ENCODE peak calls at places on chromosomes 1 and 21, in four cellular contexts. One of them, this sample, is unnamed. For H3K4me1, the result is how much of the 10 kb centered on the place peaks cover.

GRCh38 chr1:186463511-186463910 is 2.6 kb upstream of the PDC start:
- DNase-seq in prostate gland: no peak
- DNase-seq in breast epithelium: no peak
- DNase-seq in heart left ventricle: no peak
- DNase-seq in this sample: no peak

GRCh38 chr1:201190624-201191051 is at the start of gene IGFN1:
- DNase-seq in heart left ventricle: no peak
- DNase-seq in breast epithelium: no peak
- DNase-seq in prostate gland: no peak
- DNase-seq in this sample: no peak

GRCh38 chr1:54604572-54605370 is 18.6 kb downstream of the FAM151A start:
- DNase-seq in prostate gland: peak
- DNase-seq in heart left ventricle: no peak
- DNase-seq in breast epithelium: no peak
- DNase-seq in this sample: no peak

GRCh38 chr1:226738995-226739695 is at the start of gene ITPKB:
- DNase-seq in breast epithelium: peak
- DNase-seq in heart left ventricle: peak
- DNase-seq in prostate gland: peak
- DNase-seq in this sample: peak

GRCh38 chr1:183002797-183003594 is 20.2 kb upstream of the LAMC1 start:
- DNase-seq in heart left ventricle: peak
- DNase-seq in breast epithelium: no peak
- DNase-seq in prostate gland: no peak
- DNase-seq in this sample: no peak

GRCh38 chr1:39061951-39062350 is 35.8 kb downstream of the NDUFS5 start:
- DNase-seq in breast epithelium: no peak
- DNase-seq in heart left ventricle: no peak
- DNase-seq in prostate gland: no peak
- DNase-seq in this sample: no peak

GRCh38 chr1:77986810-77987209 is 7.9 kb upstream of the FUBP1 start:
- DNase-seq in prostate gland: no peak
- DNase-seq in heart left ventricle: no peak
- DNase-seq in breast epithelium: no peak
- DNase-seq in this sample: no peak

GRCh38 chr1:245791410-245792312 is 636.9 kb downstream of the KIF26B start:
- DNase-seq in prostate gland: no peak
- DNase-seq in breast epithelium: no peak
- DNase-seq in heart left ventricle: no peak
- DNase-seq in this sample: no peak

GRCh38 chr1:145956776-145957442 is 908 bp downstream of the LIX1L start:
- DNase-seq in breast epithelium: no peak
- DNase-seq in heart left ventricle: peak
- DNase-seq in prostate gland: no peak
- DNase-seq in this sample: peak

GRCh38 chr1:225182701-225183100 is 245.1 kb downstream of the LBR start:
- DNase-seq in breast epithelium: no peak
- DNase-seq in prostate gland: no peak
- DNase-seq in heart left ventricle: peak
- DNase-seq in this sample: no peak

GRCh38 chr1:69045572-69045971 is 522.1 kb upstream of the LRRC7 start:
- DNase-seq in prostate gland: no peak
- DNase-seq in breast epithelium: no peak
- DNase-seq in heart left ventricle: no peak
- DNase-seq in this sample: no peak

GRCh38 chr1:242017580-242018233 is 18.8 kb upstream of the MAP1LC3C start:
- DNase-seq in breast epithelium: no peak
- DNase-seq in prostate gland: peak
- DNase-seq in heart left ventricle: peak
- DNase-seq in this sample: peak

GRCh38 chr1:70667771-70668170 is 256.7 kb downstream of the CTH start:
- DNase-seq in heart left ventricle: no peak
- DNase-seq in prostate gland: no peak
- DNase-seq in breast epithelium: no peak
- DNase-seq in this sample: no peak

GRCh38 chr1:17233675-17234074 is 15.2 kb upstream of the PADI3 start:
- DNase-seq in heart left ventricle: peak
- DNase-seq in breast epithelium: peak
- DNase-seq in prostate gland: peak
- DNase-seq in this sample: peak

GRCh38 chr1:186662752-186663151 is 17.5 kb downstream of the PTGS2 start:
- DNase-seq in breast epithelium: no peak
- DNase-seq in heart left ventricle: no peak
- DNase-seq in prostate gland: no peak
- DNase-seq in this sample: no peak

GRCh38 chr1:17549384-17549783 is 9.9 kb downstream of the ARHGEF10L start:
- DNase-seq in breast epithelium: no peak
- DNase-seq in heart left ventricle: no peak
- DNase-seq in prostate gland: no peak
- DNase-seq in this sample: no peak

GRCh38 chr21:37087188-37087587 is 14.1 kb downstream of the TTC3 start:
- DNase-seq in heart left ventricle: no peak
- DNase-seq in breast epithelium: no peak
- DNase-seq in prostate gland: no peak
- DNase-seq in this sample: peak

GRCh38 chr1:206684478-206685255 is at the start of gene MAPKAPK2:
- DNase-seq in breast epithelium: peak
- DNase-seq in heart left ventricle: peak
- DNase-seq in prostate gland: peak
- DNase-seq in this sample: peak

GRCh38 chr1:70084314-70084915 is 121.0 kb downstream of the LRRC40 start:
- DNase-seq in breast epithelium: no peak
- DNase-seq in prostate gland: no peak
- DNase-seq in heart left ventricle: no peak
- DNase-seq in this sample: no peak

GRCh38 chr1:3745590-3746381 is 6.5 kb upstream of the CCDC27 start:
- DNase-seq in breast epithelium: no peak
- DNase-seq in heart left ventricle: no peak
- DNase-seq in prostate gland: no peak
- DNase-seq in this sample: peak

GRCh38 chr1:174656409-174657059 is 208.8 kb downstream of the GPR52 start:
- DNase-seq in heart left ventricle: no peak
- DNase-seq in breast epithelium: no peak
- DNase-seq in prostate gland: no peak
- DNase-seq in this sample: no peak

GRCh38 chr21:28216976-28217523 is 775.6 kb downstream of the LTN1 start:
- DNase-seq in heart left ventricle: no peak
- DNase-seq in prostate gland: no peak
- DNase-seq in breast epithelium: no peak
- DNase-seq in this sample: no peak

GRCh38 chr1:223802602-223803001 is 43.1 kb downstream of the TP53BP2 start:
- DNase-seq in heart left ventricle: no peak
- DNase-seq in breast epithelium: no peak
- DNase-seq in prostate gland: no peak
- DNase-seq in this sample: no peak

GRCh38 chr1:223803211-223803610 is 42.5 kb downstream of the TP53BP2 start:
- DNase-seq in breast epithelium: no peak
- DNase-seq in prostate gland: no peak
- DNase-seq in heart left ventricle: no peak
- DNase-seq in this sample: no peak

GRCh38 chr1:223796210-223796609 is 49.5 kb downstream of the TP53BP2 start:
- DNase-seq in heart left ventricle: no peak
- DNase-seq in breast epithelium: no peak
- DNase-seq in prostate gland: no peak
- DNase-seq in this sample: no peak

DNA sequence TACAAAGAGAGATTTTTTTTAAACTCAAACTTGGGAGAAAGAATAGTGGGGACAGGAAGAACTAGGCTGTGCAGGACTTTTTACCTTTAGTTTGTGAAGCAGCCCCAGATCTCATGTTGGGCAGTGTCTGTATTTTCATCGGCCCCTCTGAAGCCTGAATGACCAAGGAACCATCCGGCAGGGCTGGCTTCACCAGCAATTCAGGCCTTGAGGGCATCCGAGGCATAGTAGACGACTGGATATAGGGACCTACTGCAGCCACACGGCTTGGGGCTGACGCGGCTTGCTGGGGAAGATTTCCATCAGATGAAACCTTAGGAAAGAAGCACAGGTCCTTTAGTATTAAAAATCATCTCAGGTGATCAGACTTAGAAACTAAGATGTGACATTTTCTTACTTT is 43.7 kb downstream of the TP53BP2 start:
- DNase-seq in heart left ventricle: no peak
- DNase-seq in prostate gland: no peak
- DNase-seq in breast epithelium: no peak
- DNase-seq in this sample: no peak
- H3K4me3 ChIP-seq in heart left ventricle: no peak
- H3K4me3 ChIP-seq in prostate gland: no peak
- H3K4me3 ChIP-seq in breast epithelium: no peak
- H3K4me3 ChIP-seq in this sample: no peak

GRCh38 chr21:46323710-46324389 is at the start of the genes C21orf58 and PCNT:
- DNase-seq in breast epithelium: peak
- DNase-seq in prostate gland: peak
- DNase-seq in heart left ventricle: peak
- DNase-seq in this sample: peak

GRCh38 chr21:46325073-46325912 is 1.3 kb downstream of the PCNT start:
- DNase-seq in prostate gland: peak
- DNase-seq in breast epithelium: no peak
- DNase-seq in heart left ventricle: peak
- DNase-seq in this sample: peak

GRCh38 chr21:46323227-46323709 is 402 bp downstream of the C21orf58 start:
- DNase-seq in heart left ventricle: no peak
- DNase-seq in breast epithelium: no peak
- DNase-seq in prostate gland: no peak
- DNase-seq in this sample: peak

GRCh38 chr21:46326110-46326703 is 2.3 kb downstream of the PCNT start:
- DNase-seq in prostate gland: no peak
- DNase-seq in breast epithelium: no peak
- DNase-seq in heart left ventricle: no peak
- DNase-seq in this sample: no peak

DNA sequence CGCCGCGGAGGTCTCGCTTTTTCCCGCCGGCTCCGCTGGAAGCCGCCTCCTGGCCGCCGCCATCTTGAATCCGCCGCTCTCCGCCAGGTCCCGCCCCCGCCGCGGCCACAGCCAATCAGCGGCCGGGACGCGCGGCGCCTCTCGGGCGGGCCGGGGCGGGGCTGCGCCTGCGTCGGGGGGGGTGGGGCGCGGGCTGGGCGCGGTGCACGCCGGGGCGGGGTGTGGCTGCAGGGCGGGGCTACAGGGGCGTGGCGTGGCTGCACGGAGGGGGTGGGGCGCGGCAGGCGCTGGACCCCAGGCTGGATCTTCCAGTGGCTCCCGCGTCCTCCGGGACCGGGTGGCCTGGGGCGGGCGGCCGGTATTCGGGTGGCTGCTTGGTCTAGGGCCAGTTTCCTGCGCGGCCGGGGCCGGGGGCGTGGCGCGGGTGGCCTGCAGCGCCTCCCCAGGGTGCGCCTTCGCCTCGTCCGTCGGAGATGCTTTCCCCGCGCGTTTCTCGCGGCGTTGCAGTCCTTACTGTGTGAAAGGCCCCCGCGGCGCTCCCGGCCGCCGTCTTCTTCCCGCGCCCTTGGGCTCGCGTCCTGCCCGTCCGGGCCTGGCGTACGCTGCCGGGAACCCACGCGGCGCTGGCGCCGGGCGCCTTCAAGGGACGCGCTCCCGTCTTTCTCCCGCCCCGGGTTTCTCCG is 575 bp downstream of the PCNT start:
- DNase-seq in heart left ventricle: peak
- DNase-seq in prostate gland: peak
- DNase-seq in breast epithelium: peak
- DNase-seq in this sample: peak
- TF ChIP-seq POLR2A in heart left ventricle: peak
- TF ChIP-seq POLR2A in prostate gland: peak
- TF ChIP-seq POLR2A in breast epithelium: no peak
- TF ChIP-seq POLR2A in this sample: no peak

GRCh38 chr21:39499156-39499555 is 47.4 kb downstream of the SH3BGR start:
- DNase-seq in prostate gland: no peak
- DNase-seq in breast epithelium: no peak
- DNase-seq in heart left ventricle: no peak
- DNase-seq in this sample: no peak

GRCh38 chr21:39503138-39503762 is 51.5 kb downstream of the SH3BGR start:
- DNase-seq in heart left ventricle: no peak
- DNase-seq in prostate gland: no peak
- DNase-seq in breast epithelium: no peak
- DNase-seq in this sample: no peak

GRCh38 chr21:39502631-39503030 is 50.9 kb downstream of the SH3BGR start:
- DNase-seq in prostate gland: no peak
- DNase-seq in heart left ventricle: no peak
- DNase-seq in breast epithelium: no peak
- DNase-seq in this sample: no peak

GRCh38 chr21:39504230-39504629 is 52.5 kb downstream of the SH3BGR start:
- DNase-seq in breast epithelium: no peak
- DNase-seq in heart left ventricle: no peak
- DNase-seq in prostate gland: no peak
- DNase-seq in this sample: no peak
- H3K4me1 ChIP-seq in breast epithelium: under half
- H3K4me1 ChIP-seq in heart left ventricle: under half
- H3K4me1 ChIP-seq in prostate gland: under half
- H3K4me1 ChIP-seq in this sample: under half

DNA sequence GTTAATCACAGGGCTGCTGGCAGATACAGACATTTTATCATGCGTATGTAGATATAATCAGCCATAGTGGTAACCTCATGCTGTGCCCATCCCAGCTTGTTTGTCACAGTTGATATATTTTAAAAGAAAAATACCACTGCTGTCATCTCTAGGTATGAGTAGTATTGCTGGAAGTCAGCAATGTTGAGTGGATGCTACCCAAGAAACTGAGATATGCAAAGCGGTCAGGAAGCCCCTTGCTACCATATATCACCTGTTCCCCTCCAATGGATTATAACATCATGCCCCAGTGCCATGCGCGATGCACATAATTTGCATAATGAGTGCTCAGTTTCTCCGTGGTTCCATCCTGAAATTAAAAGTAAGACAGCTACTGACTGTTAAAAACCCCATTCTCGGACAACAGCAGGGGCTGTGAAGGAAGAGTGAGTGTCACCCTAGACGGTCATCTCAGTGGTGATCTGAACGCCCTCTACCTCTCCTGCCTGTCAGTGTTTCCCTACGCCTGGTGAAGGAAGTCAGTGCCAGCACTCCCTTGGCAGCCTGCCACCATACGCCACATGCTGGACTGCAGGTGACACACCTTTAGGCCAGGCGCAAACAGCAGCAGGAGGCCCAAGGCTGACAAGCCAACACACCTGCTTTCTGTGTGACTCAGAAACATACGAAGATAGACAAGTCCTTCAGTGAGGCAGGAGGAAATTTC is 2.7 kb downstream of the IL10RB start:
- DNase-seq in prostate gland: peak
- DNase-seq in heart left ventricle: no peak
- DNase-seq in breast epithelium: peak
- DNase-seq in this sample: no peak
- H3K4me3 ChIP-seq in prostate gland: no peak
- H3K4me3 ChIP-seq in heart left ventricle: no peak
- H3K4me3 ChIP-seq in breast epithelium: no peak
- H3K4me3 ChIP-seq in this sample: no peak

DNA sequence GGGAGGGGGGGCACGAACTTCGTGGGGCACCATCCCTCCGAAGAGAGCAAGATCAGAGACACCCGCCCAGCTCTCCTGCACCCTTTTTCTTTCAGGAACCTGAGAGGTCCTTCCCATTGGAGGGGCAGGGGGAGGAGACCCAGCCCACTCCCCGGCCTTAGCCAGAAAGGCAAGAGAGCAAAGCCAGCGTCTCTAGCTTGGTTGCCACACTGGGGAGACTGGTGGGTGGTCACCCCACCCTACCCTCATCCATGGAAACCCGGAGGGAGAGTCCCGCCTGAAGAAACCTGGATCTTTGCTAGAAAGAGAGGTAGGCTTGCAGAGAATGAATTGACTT is 246 bp downstream of the ATP2B4 start:
- DNase-seq in prostate gland: no peak
- DNase-seq in breast epithelium: no peak
- DNase-seq in heart left ventricle: no peak
- DNase-seq in this sample: no peak
- TF ChIP-seq POLR2A in prostate gland: no peak
- TF ChIP-seq POLR2A in breast epithelium: no peak
- TF ChIP-seq POLR2A in heart left ventricle: no peak
- TF ChIP-seq POLR2A in this sample: no peak

GRCh38 chr1:109566982-109567381 is 18.6 kb downstream of the GNAI3 start:
- DNase-seq in breast epithelium: no peak
- DNase-seq in prostate gland: no peak
- DNase-seq in heart left ventricle: no peak
- DNase-seq in this sample: no peak
- H3K4me1 ChIP-seq in breast epithelium: under half
- H3K4me1 ChIP-seq in prostate gland: under half
- H3K4me1 ChIP-seq in heart left ventricle: half or more
- H3K4me1 ChIP-seq in this sample: under half

This sample was measured in testis.